ENCODE peak calls at places on chromosomes 13 and 19, in five cellular contexts. D is AG08396; U is GM10248; Y is activated gamma-delta T cell treated with Interleukin-2 at 50 U/mL for 16 hours; S is naive thymus-derived CD8-positive, alpha-beta T cell. F is an unnamed sample.
A peak's percentile ranks its signal among the peaks of the same experiment; 100 is the strongest.

GRCh38 chr19:49165865-49166301 is 8.3 kb downstream of the TRPM4 start:
- DNase-seq in D (no peak), U (no peak), Y (no peak), S (no peak), F (no peak)

GRCh38 chr19:53730391-53730790 is 93.7 kb downstream of the NLRP12 start:
- DNase-seq in D (no peak), U (no peak), Y (no peak), S (no peak), F (no peak)

GRCh38 chr19:33780746-33781145 is 15.9 kb upstream of the KCTD15 start:
- DNase-seq in D (no peak), U (no peak), Y (no peak), S (no peak), F (no peak)

GRCh38 chr19:11098861-11099260 is 9.6 kb downstream of the LDLR start:
- DNase-seq in D (no peak), U (no peak), Y (no peak), S (no peak), F (no peak)

GRCh38 chr19:48754950-48755645 is at the start of gene FGF21:
- DNase-seq in D (no peak), U (no peak), Y (no peak), S (no peak), F (no peak)

GRCh38 chr13:77703426-77703825 is 5.9 kb downstream of the SLAIN1 start:
- DNase-seq in D (no peak), U (no peak), Y (no peak), S (no peak), F (no peak)

GRCh38 chr19:51020988-51021651 is 1.6 kb upstream of the KLK10 start:
- DNase-seq in D (peak; percentile 66), U (no peak), Y (no peak), S (no peak), F (peak; percentile 40)

GRCh38 chr13:97205971-97206370 is 16.2 kb upstream of the MBNL2 start:
- DNase-seq in D (peak; percentile 21), U (no peak), Y (no peak), S (no peak), F (no peak)

GRCh38 chr13:24251525-24251924 is 57.9 kb upstream of the C1QTNF9 start:
- DNase-seq in D (no peak), U (no peak), Y (peak; percentile 83), S (peak; percentile 71), F (no peak)

GRCh38 chr13:111251646-111252448 is 68.6 kb upstream of the TEX29 start:
- DNase-seq in D (no peak), U (no peak), Y (no peak), S (no peak), F (no peak)

GRCh38 chr13:70347947-70348620 is 239.8 kb upstream of the KLHL1 start:
- DNase-seq in D (no peak), U (no peak), Y (no peak), S (no peak), F (no peak)

GRCh38 chr19:11268783-11269267 is 6.5 kb upstream of the DOCK6 start:
- DNase-seq in D (peak; percentile 66), U (no peak), Y (no peak), S (no peak), F (no peak)

GRCh38 chr13:114151031-114151430 is 18.6 kb upstream of the RASA3 start:
- DNase-seq in D (no peak), U (no peak), Y (no peak), S (no peak), F (no peak)

GRCh38 chr19:35741216-35741541 is 1.1 kb downstream of the IGFLR1 start:
- DNase-seq in D (no peak), U (no peak), Y (no peak), S (no peak), F (no peak)

GRCh38 chr19:18746393-18747167 is 44.5 kb downstream of the COMP start:
- DNase-seq in D (no peak), U (no peak), Y (no peak), S (no peak), F (no peak)

GRCh38 chr19:18898081-18898532 is 2.1 kb upstream of the CERS1 start:
- DNase-seq in D (no peak), U (no peak), Y (no peak), S (no peak), F (no peak)

GRCh38 chr13:111343186-111343805 is 22.9 kb downstream of the TEX29 start:
- DNase-seq in D (no peak), U (no peak), Y (no peak), S (no peak), F (no peak)

GRCh38 chr19:53506728-53507127 is 31.2 kb upstream of the ZNF331 start:
- DNase-seq in D (no peak), U (no peak), Y (no peak), S (no peak), F (no peak)

GRCh38 chr19:54574051-54574450 is 461 bp downstream of the LILRA2 start:
- DNase-seq in D (no peak), U (no peak), Y (no peak), S (no peak), F (no peak)

GRCh38 chr19:1046117-1046626 is 6.3 kb downstream of the ABCA7 start:
- DNase-seq in D (no peak), U (no peak), Y (no peak), S (no peak), F (no peak)

GRCh38 chr19:51258761-51259160 is 7.9 kb downstream of the SIGLECL1 start:
- DNase-seq in D (no peak), U (no peak), Y (no peak), S (no peak), F (no peak)

GRCh38 chr19:51210385-51210784 is 14.5 kb upstream of the CD33 start:
- DNase-seq in D (no peak), U (no peak), Y (no peak), S (no peak), F (no peak)

GRCh38 chr13:59684105-59684504 is 479.6 kb downstream of the DIAPH3 start:
- DNase-seq in D (no peak), U (no peak), Y (no peak), S (no peak), F (no peak)

GRCh38 chr13:42041684-42042035 is 6.8 kb upstream of the DGKH start:
- DNase-seq in D (peak; percentile 77), U (peak; percentile 64), Y (no peak), S (no peak), F (peak; percentile 36)

GRCh38 chr13:85616275-85616674 is 182.9 kb downstream of the SLITRK6 start:
- DNase-seq in D (no peak), U (no peak), Y (no peak), S (no peak), F (no peak)

GRCh38 chr19:2666344-2666994 is 36.0 kb downstream of the GNG7 start:
- DNase-seq in D (no peak), U (no peak), Y (no peak), S (no peak), F (no peak)

GRCh38 chr19:21483589-21484170 is 21.7 kb upstream of the ZNF429 start:
- DNase-seq in D (no peak), U (peak; percentile 50), Y (peak; percentile 60), S (peak; percentile 43), F (peak; percentile 28)

GRCh38 chr13:29583073-29583785 is 12.3 kb downstream of the SLC7A1 start:
- DNase-seq in D (peak; percentile 60), U (no peak), Y (no peak), S (no peak), F (no peak)

GRCh38 chr19:51421229-51422052 is 4.0 kb upstream of the SIGLEC10 start:
- DNase-seq in D (no peak), U (no peak), Y (no peak), S (no peak), F (no peak)

GRCh38 chr19:5001547-5002131 is 32.7 kb downstream of the KDM4B start:
- DNase-seq in D (peak; percentile 71), U (peak; percentile 58), Y (no peak), S (no peak), F (peak; percentile 55)

GRCh38 chr13:91546865-91547264 is 148.4 kb downstream of the GPC5 start:
- DNase-seq in D (no peak), U (no peak), Y (no peak), S (no peak), F (no peak)

GRCh38 chr19:34041922-34042521 is 130.3 kb upstream of the LSM14A start:
- DNase-seq in D (peak; percentile 67), U (peak; percentile 62), Y (peak; percentile 62), S (peak; percentile 56), F (peak; percentile 62)

GRCh38 chr19:47644743-47645499 is 36.0 kb downstream of the BICRA start:
- DNase-seq in D (no peak), U (no peak), Y (no peak), S (no peak), F (no peak)

GRCh38 chr19:54095136-54095858 is 5.3 kb downstream of the OSCAR start:
- DNase-seq in D (no peak), U (no peak), Y (no peak), S (no peak), F (no peak)

GRCh38 chr19:48617146-48617937 is 1.6 kb downstream of the RPL18 start:
- DNase-seq in D (no peak), U (no peak), Y (no peak), S (no peak), F (no peak)

GRCh38 chr13:23159205-23159586 is 21.6 kb upstream of the SGCG start:
- DNase-seq in D (peak; percentile 57), U (peak; percentile 41), Y (no peak), S (no peak), F (no peak)